ENCODE peak calls at places on chromosomes 5 and 9, in seven cellular contexts. One of them, this sample, is unnamed.
A peak's percentile ranks its signal among the peaks of the same experiment; 100 is the strongest.

GRCh38 chr9:126147186-126147585 is 179.4 kb upstream of the MVB12B start:
- DNase-seq in neural progenitor cell: no peak
- DNase-seq in cardiac muscle cell: no peak
- DNase-seq in brain pericyte: no peak
- DNase-seq in endothelial cell: no peak
- DNase-seq in Calu3: no peak
- DNase-seq in SHP77: no peak
- DNase-seq in this sample: no peak

GRCh38 chr5:173759696-173760095 is 128.5 kb upstream of the CPEB4 start:
- DNase-seq in neural progenitor cell: no peak
- DNase-seq in SHP77: no peak
- DNase-seq in cardiac muscle cell: no peak
- DNase-seq in endothelial cell: no peak
- DNase-seq in Calu3: no peak
- DNase-seq in brain pericyte: no peak
- DNase-seq in this sample: no peak

GRCh38 chr5:116492016-116492623 is 82.5 kb downstream of the SEMA6A start:
- DNase-seq in brain pericyte: peak; percentile 73
- DNase-seq in endothelial cell: no peak
- DNase-seq in Calu3: peak; percentile 69
- DNase-seq in SHP77: no peak
- DNase-seq in neural progenitor cell: no peak
- DNase-seq in cardiac muscle cell: peak; percentile 30
- DNase-seq in this sample: no peak

GRCh38 chr9:98075332-98075805 is 18.8 kb downstream of the NANS start:
- DNase-seq in Calu3: peak; percentile 34
- DNase-seq in endothelial cell: no peak
- DNase-seq in cardiac muscle cell: no peak
- DNase-seq in neural progenitor cell: no peak
- DNase-seq in brain pericyte: no peak
- DNase-seq in SHP77: no peak
- DNase-seq in this sample: peak; percentile 26

GRCh38 chr5:353599-354580 is 32.4 kb downstream of the AHRR start:
- DNase-seq in brain pericyte: no peak
- DNase-seq in Calu3: no peak
- DNase-seq in endothelial cell: no peak
- DNase-seq in cardiac muscle cell: no peak
- DNase-seq in SHP77: no peak
- DNase-seq in neural progenitor cell: no peak
- DNase-seq in this sample: no peak

GRCh38 chr5:133996683-133997252 is 8.0 kb downstream of the VDAC1 start:
- DNase-seq in endothelial cell: peak; percentile 41
- DNase-seq in neural progenitor cell: peak; percentile 52
- DNase-seq in Calu3: no peak
- DNase-seq in cardiac muscle cell: no peak
- DNase-seq in SHP77: no peak
- DNase-seq in brain pericyte: no peak
- DNase-seq in this sample: peak; percentile 83

GRCh38 chr5:50365615-50366251 is 75.4 kb downstream of the EMB start:
- DNase-seq in brain pericyte: no peak
- DNase-seq in endothelial cell: no peak
- DNase-seq in cardiac muscle cell: no peak
- DNase-seq in SHP77: no peak
- DNase-seq in Calu3: no peak
- DNase-seq in neural progenitor cell: no peak
- DNase-seq in this sample: no peak

GRCh38 chr5:25544652-25545249 is 900.0 kb upstream of the CDH10 start:
- DNase-seq in Calu3: peak; percentile 55
- DNase-seq in endothelial cell: peak; percentile 59
- DNase-seq in cardiac muscle cell: peak; percentile 64
- DNase-seq in brain pericyte: no peak
- DNase-seq in neural progenitor cell: peak; percentile 73
- DNase-seq in SHP77: peak; percentile 67
- DNase-seq in this sample: peak; percentile 89

GRCh38 chr9:82424599-82424998 is 436.0 kb downstream of the SPATA31D1 start:
- DNase-seq in neural progenitor cell: no peak
- DNase-seq in Calu3: no peak
- DNase-seq in SHP77: no peak
- DNase-seq in endothelial cell: no peak
- DNase-seq in cardiac muscle cell: no peak
- DNase-seq in brain pericyte: no peak
- DNase-seq in this sample: no peak

GRCh38 chr5:19044931-19045695 is 942.9 kb downstream of the CDH18 start:
- DNase-seq in brain pericyte: no peak
- DNase-seq in Calu3: peak; percentile 25
- DNase-seq in SHP77: peak; percentile 70
- DNase-seq in neural progenitor cell: no peak
- DNase-seq in cardiac muscle cell: no peak
- DNase-seq in endothelial cell: no peak
- DNase-seq in this sample: no peak

GRCh38 chr5:135632806-135633205 is 54.0 kb upstream of the CXCL14 start:
- DNase-seq in neural progenitor cell: no peak
- DNase-seq in brain pericyte: no peak
- DNase-seq in endothelial cell: no peak
- DNase-seq in cardiac muscle cell: peak; percentile 49
- DNase-seq in Calu3: no peak
- DNase-seq in SHP77: no peak
- DNase-seq in this sample: no peak

GRCh38 chr5:146541956-146542849 is 26.2 kb upstream of the GPR151 start:
- DNase-seq in Calu3: peak; percentile 94
- DNase-seq in endothelial cell: peak; percentile 86
- DNase-seq in neural progenitor cell: peak; percentile 84
- DNase-seq in SHP77: peak; percentile 72
- DNase-seq in brain pericyte: no peak
- DNase-seq in cardiac muscle cell: peak; percentile 82
- DNase-seq in this sample: peak; percentile 87

GRCh38 chr5:153831976-153832375 is 206.7 kb downstream of the FAM114A2 start:
- DNase-seq in endothelial cell: no peak
- DNase-seq in neural progenitor cell: peak; percentile 50
- DNase-seq in cardiac muscle cell: peak; percentile 47
- DNase-seq in SHP77: no peak
- DNase-seq in Calu3: peak; percentile 5
- DNase-seq in brain pericyte: no peak
- DNase-seq in this sample: peak; percentile 66

GRCh38 chr5:143008809-143009521 is 238.8 kb downstream of the ARHGAP26 start:
- DNase-seq in brain pericyte: no peak
- DNase-seq in neural progenitor cell: no peak
- DNase-seq in cardiac muscle cell: no peak
- DNase-seq in Calu3: peak; percentile 57
- DNase-seq in endothelial cell: no peak
- DNase-seq in SHP77: peak; percentile 97
- DNase-seq in this sample: no peak

GRCh38 chr9:133171161-133171955 is 7.6 kb upstream of the GBGT1 start:
- DNase-seq in Calu3: no peak
- DNase-seq in neural progenitor cell: peak; percentile 1
- DNase-seq in SHP77: no peak
- DNase-seq in brain pericyte: no peak
- DNase-seq in endothelial cell: no peak
- DNase-seq in cardiac muscle cell: no peak
- DNase-seq in this sample: no peak

GRCh38 chr5:33524476-33524875 is 83.7 kb downstream of the TARS1 start:
- DNase-seq in neural progenitor cell: no peak
- DNase-seq in Calu3: no peak
- DNase-seq in brain pericyte: no peak
- DNase-seq in cardiac muscle cell: no peak
- DNase-seq in SHP77: no peak
- DNase-seq in endothelial cell: no peak
- DNase-seq in this sample: no peak

GRCh38 chr9:126886897-126887296 is 26.5 kb downstream of the ZBTB34 start:
- DNase-seq in neural progenitor cell: no peak
- DNase-seq in cardiac muscle cell: no peak
- DNase-seq in SHP77: no peak
- DNase-seq in endothelial cell: no peak
- DNase-seq in brain pericyte: no peak
- DNase-seq in Calu3: no peak
- DNase-seq in this sample: no peak

GRCh38 chr5:139283252-139284166 is 10.0 kb upstream of the MATR3 start:
- DNase-seq in brain pericyte: no peak
- DNase-seq in Calu3: no peak
- DNase-seq in SHP77: no peak
- DNase-seq in neural progenitor cell: no peak
- DNase-seq in endothelial cell: no peak
- DNase-seq in cardiac muscle cell: peak; percentile 23
- DNase-seq in this sample: no peak

GRCh38 chr9:136859821-136860269 is 6.3 kb downstream of the EDF1 start:
- DNase-seq in cardiac muscle cell: no peak
- DNase-seq in brain pericyte: no peak
- DNase-seq in SHP77: no peak
- DNase-seq in endothelial cell: no peak
- DNase-seq in Calu3: no peak
- DNase-seq in neural progenitor cell: no peak
- DNase-seq in this sample: no peak

GRCh38 chr9:91059713-91060112 is 258.1 kb downstream of the SYK start:
- DNase-seq in cardiac muscle cell: no peak
- DNase-seq in SHP77: no peak
- DNase-seq in neural progenitor cell: no peak
- DNase-seq in endothelial cell: no peak
- DNase-seq in Calu3: no peak
- DNase-seq in brain pericyte: no peak
- DNase-seq in this sample: no peak

GRCh38 chr9:74499770-74500583 is 2.8 kb downstream of the RORB start:
- DNase-seq in Calu3: no peak
- DNase-seq in endothelial cell: peak; percentile 14
- DNase-seq in SHP77: no peak
- DNase-seq in neural progenitor cell: peak; percentile 38
- DNase-seq in brain pericyte: no peak
- DNase-seq in cardiac muscle cell: peak; percentile 20
- DNase-seq in this sample: peak; percentile 51

GRCh38 chr5:134103397-134103796 is 11.1 kb upstream of the TCF7 start:
- DNase-seq in brain pericyte: no peak
- DNase-seq in neural progenitor cell: no peak
- DNase-seq in Calu3: no peak
- DNase-seq in cardiac muscle cell: no peak
- DNase-seq in SHP77: no peak
- DNase-seq in endothelial cell: no peak
- DNase-seq in this sample: no peak

GRCh38 chr5:31124026-31124425 is 69.5 kb upstream of the CDH6 start:
- DNase-seq in endothelial cell: no peak
- DNase-seq in Calu3: no peak
- DNase-seq in SHP77: no peak
- DNase-seq in neural progenitor cell: no peak
- DNase-seq in cardiac muscle cell: no peak
- DNase-seq in brain pericyte: no peak
- DNase-seq in this sample: no peak

GRCh38 chr5:13745508-13745907 is 199.0 kb downstream of the DNAH5 start:
- DNase-seq in cardiac muscle cell: no peak
- DNase-seq in brain pericyte: no peak
- DNase-seq in neural progenitor cell: no peak
- DNase-seq in Calu3: no peak
- DNase-seq in endothelial cell: no peak
- DNase-seq in SHP77: no peak
- DNase-seq in this sample: peak; percentile 23

GRCh38 chr5:129460121-129460950 is at the start of gene ADAMTS19:
- DNase-seq in Calu3: peak; percentile 38
- DNase-seq in cardiac muscle cell: peak; percentile 73
- DNase-seq in SHP77: no peak
- DNase-seq in neural progenitor cell: peak; percentile 68
- DNase-seq in endothelial cell: peak; percentile 69
- DNase-seq in brain pericyte: no peak
- DNase-seq in this sample: peak; percentile 76

GRCh38 chr5:171093598-171093997 is 215.4 kb upstream of the TLX3 start:
- DNase-seq in cardiac muscle cell: no peak
- DNase-seq in SHP77: no peak
- DNase-seq in Calu3: no peak
- DNase-seq in neural progenitor cell: no peak
- DNase-seq in endothelial cell: no peak
- DNase-seq in brain pericyte: no peak
- DNase-seq in this sample: no peak

GRCh38 chr9:90300901-90301688 is 341.5 kb downstream of the DIRAS2 start:
- DNase-seq in neural progenitor cell: no peak
- DNase-seq in brain pericyte: peak; percentile 76
- DNase-seq in Calu3: peak; percentile 70
- DNase-seq in SHP77: no peak
- DNase-seq in cardiac muscle cell: no peak
- DNase-seq in endothelial cell: no peak
- DNase-seq in this sample: no peak